ENCODE peak calls at places on chromosomes 16 and 17, in eight cellular contexts. One of them, this sample, is unnamed.

GRCh38 chr16:78005881-78006280 is 16.5 kb upstream of the CLEC3A start:
- DNase-seq in GM12865: peak
- DNase-seq in activated CD8-positive, alpha-beta T cell treated with anti-CD3 and anti-CD28 coated beads for 36 hours: peak
- DNase-seq in mesothelial cell of epicardium: no peak
- DNase-seq in dorsolateral prefrontal cortex: no peak
- DNase-seq in HCT116: peak
- DNase-seq in GM10248: peak
- DNase-seq in brain microvascular endothelial cell: no peak
- DNase-seq in this sample: peak

GRCh38 chr17:48843172-48843900 is 12.5 kb downstream of the CALCOCO2 start:
- DNase-seq in GM10248: no peak
- DNase-seq in dorsolateral prefrontal cortex: no peak
- DNase-seq in activated CD8-positive, alpha-beta T cell treated with anti-CD3 and anti-CD28 coated beads for 36 hours: no peak
- DNase-seq in HCT116: no peak
- DNase-seq in mesothelial cell of epicardium: no peak
- DNase-seq in GM12865: no peak
- DNase-seq in brain microvascular endothelial cell: peak
- DNase-seq in this sample: peak

GRCh38 chr17:59711936-59712335 is 4.5 kb downstream of the VMP1 start:
- DNase-seq in mesothelial cell of epicardium: no peak
- DNase-seq in activated CD8-positive, alpha-beta T cell treated with anti-CD3 and anti-CD28 coated beads for 36 hours: no peak
- DNase-seq in HCT116: no peak
- DNase-seq in dorsolateral prefrontal cortex: no peak
- DNase-seq in GM10248: no peak
- DNase-seq in GM12865: no peak
- DNase-seq in brain microvascular endothelial cell: no peak
- DNase-seq in this sample: no peak

GRCh38 chr17:75814900-75815373 is 29.3 kb downstream of the UNC13D start:
- DNase-seq in GM10248: no peak
- DNase-seq in HCT116: no peak
- DNase-seq in GM12865: no peak
- DNase-seq in dorsolateral prefrontal cortex: no peak
- DNase-seq in mesothelial cell of epicardium: no peak
- DNase-seq in activated CD8-positive, alpha-beta T cell treated with anti-CD3 and anti-CD28 coated beads for 36 hours: no peak
- DNase-seq in brain microvascular endothelial cell: peak
- DNase-seq in this sample: peak

GRCh38 chr16:1062895-1063294 is 9.7 kb upstream of the SSTR5 start:
- DNase-seq in dorsolateral prefrontal cortex: no peak
- DNase-seq in GM12865: no peak
- DNase-seq in brain microvascular endothelial cell: no peak
- DNase-seq in HCT116: no peak
- DNase-seq in activated CD8-positive, alpha-beta T cell treated with anti-CD3 and anti-CD28 coated beads for 36 hours: no peak
- DNase-seq in mesothelial cell of epicardium: no peak
- DNase-seq in GM10248: no peak
- DNase-seq in this sample: no peak

GRCh38 chr16:85583491-85584181 is 29.5 kb upstream of the GSE1 start:
- DNase-seq in brain microvascular endothelial cell: peak
- DNase-seq in GM10248: no peak
- DNase-seq in activated CD8-positive, alpha-beta T cell treated with anti-CD3 and anti-CD28 coated beads for 36 hours: peak
- DNase-seq in GM12865: no peak
- DNase-seq in mesothelial cell of epicardium: no peak
- DNase-seq in HCT116: no peak
- DNase-seq in dorsolateral prefrontal cortex: no peak
- DNase-seq in this sample: no peak

GRCh38 chr16:84109598-84110325 is 7.0 kb downstream of the MBTPS1 start:
- DNase-seq in brain microvascular endothelial cell: no peak
- DNase-seq in GM10248: no peak
- DNase-seq in dorsolateral prefrontal cortex: no peak
- DNase-seq in HCT116: no peak
- DNase-seq in activated CD8-positive, alpha-beta T cell treated with anti-CD3 and anti-CD28 coated beads for 36 hours: no peak
- DNase-seq in GM12865: no peak
- DNase-seq in mesothelial cell of epicardium: no peak
- DNase-seq in this sample: no peak

GRCh38 chr17:77400445-77400870 is 259.7 kb downstream of the SEC14L1 start:
- DNase-seq in GM12865: peak
- DNase-seq in GM10248: peak
- DNase-seq in activated CD8-positive, alpha-beta T cell treated with anti-CD3 and anti-CD28 coated beads for 36 hours: peak
- DNase-seq in HCT116: no peak
- DNase-seq in mesothelial cell of epicardium: no peak
- DNase-seq in brain microvascular endothelial cell: peak
- DNase-seq in dorsolateral prefrontal cortex: no peak
- DNase-seq in this sample: no peak

GRCh38 chr16:64412578-64413280 is 709.1 kb downstream of the CDH11 start:
- DNase-seq in activated CD8-positive, alpha-beta T cell treated with anti-CD3 and anti-CD28 coated beads for 36 hours: no peak
- DNase-seq in GM12865: no peak
- DNase-seq in HCT116: no peak
- DNase-seq in GM10248: no peak
- DNase-seq in dorsolateral prefrontal cortex: no peak
- DNase-seq in mesothelial cell of epicardium: no peak
- DNase-seq in brain microvascular endothelial cell: peak
- DNase-seq in this sample: peak

GRCh38 chr16:11800385-11800718 is 3.3 kb upstream of the ZC3H7A start:
- DNase-seq in activated CD8-positive, alpha-beta T cell treated with anti-CD3 and anti-CD28 coated beads for 36 hours: no peak
- DNase-seq in brain microvascular endothelial cell: no peak
- DNase-seq in GM12865: no peak
- DNase-seq in mesothelial cell of epicardium: no peak
- DNase-seq in HCT116: no peak
- DNase-seq in GM10248: no peak
- DNase-seq in dorsolateral prefrontal cortex: no peak
- DNase-seq in this sample: no peak

GRCh38 chr16:25108054-25108453 is 3.5 kb upstream of the LCMT1 start:
- DNase-seq in brain microvascular endothelial cell: no peak
- DNase-seq in activated CD8-positive, alpha-beta T cell treated with anti-CD3 and anti-CD28 coated beads for 36 hours: peak
- DNase-seq in GM10248: peak
- DNase-seq in dorsolateral prefrontal cortex: no peak
- DNase-seq in HCT116: no peak
- DNase-seq in mesothelial cell of epicardium: no peak
- DNase-seq in GM12865: peak
- DNase-seq in this sample: peak

GRCh38 chr16:72261127-72261526 is 89.2 kb upstream of the PMFBP1 start:
- DNase-seq in mesothelial cell of epicardium: no peak
- DNase-seq in brain microvascular endothelial cell: no peak
- DNase-seq in HCT116: no peak
- DNase-seq in dorsolateral prefrontal cortex: no peak
- DNase-seq in GM10248: no peak
- DNase-seq in activated CD8-positive, alpha-beta T cell treated with anti-CD3 and anti-CD28 coated beads for 36 hours: no peak
- DNase-seq in GM12865: no peak
- DNase-seq in this sample: no peak

GRCh38 chr16:4319454-4319853 is 3.6 kb downstream of the GLIS2 start:
- DNase-seq in activated CD8-positive, alpha-beta T cell treated with anti-CD3 and anti-CD28 coated beads for 36 hours: peak
- DNase-seq in GM10248: peak
- DNase-seq in GM12865: peak
- DNase-seq in HCT116: no peak
- DNase-seq in mesothelial cell of epicardium: no peak
- DNase-seq in dorsolateral prefrontal cortex: no peak
- DNase-seq in brain microvascular endothelial cell: no peak
- DNase-seq in this sample: no peak

GRCh38 chr17:61805399-61805798 is 57.9 kb downstream of the BRIP1 start:
- DNase-seq in dorsolateral prefrontal cortex: no peak
- DNase-seq in GM10248: no peak
- DNase-seq in activated CD8-positive, alpha-beta T cell treated with anti-CD3 and anti-CD28 coated beads for 36 hours: no peak
- DNase-seq in mesothelial cell of epicardium: no peak
- DNase-seq in GM12865: no peak
- DNase-seq in HCT116: peak
- DNase-seq in brain microvascular endothelial cell: peak
- DNase-seq in this sample: peak

GRCh38 chr16:27879601-27880247 is 183.8 kb downstream of the GSG1L start:
- DNase-seq in mesothelial cell of epicardium: no peak
- DNase-seq in brain microvascular endothelial cell: no peak
- DNase-seq in GM12865: no peak
- DNase-seq in GM10248: no peak
- DNase-seq in HCT116: no peak
- DNase-seq in dorsolateral prefrontal cortex: no peak
- DNase-seq in activated CD8-positive, alpha-beta T cell treated with anti-CD3 and anti-CD28 coated beads for 36 hours: no peak
- DNase-seq in this sample: no peak

GRCh38 chr16:22751104-22751667 is 62.8 kb upstream of the HS3ST2 start:
- DNase-seq in GM10248: no peak
- DNase-seq in activated CD8-positive, alpha-beta T cell treated with anti-CD3 and anti-CD28 coated beads for 36 hours: no peak
- DNase-seq in mesothelial cell of epicardium: no peak
- DNase-seq in brain microvascular endothelial cell: no peak
- DNase-seq in GM12865: no peak
- DNase-seq in dorsolateral prefrontal cortex: no peak
- DNase-seq in HCT116: no peak
- DNase-seq in this sample: no peak
- TF ChIP-seq CTCF in GM10248: no peak
- TF ChIP-seq CTCF in activated CD8-positive, alpha-beta T cell treated with anti-CD3 and anti-CD28 coated beads for 36 hours: no peak
- TF ChIP-seq CTCF in mesothelial cell of epicardium: no peak
- TF ChIP-seq CTCF in brain microvascular endothelial cell: no peak
- TF ChIP-seq CTCF in GM12865: no peak
- TF ChIP-seq CTCF in dorsolateral prefrontal cortex: no peak
- TF ChIP-seq CTCF in HCT116: no peak
- TF ChIP-seq CTCF in this sample: no peak

GRCh38 chr17:35433075-35433894 is 985 bp upstream of the SLFN12 start:
- DNase-seq in dorsolateral prefrontal cortex: no peak
- DNase-seq in GM12865: peak
- DNase-seq in brain microvascular endothelial cell: peak
- DNase-seq in HCT116: peak
- DNase-seq in activated CD8-positive, alpha-beta T cell treated with anti-CD3 and anti-CD28 coated beads for 36 hours: peak
- DNase-seq in mesothelial cell of epicardium: peak
- DNase-seq in GM10248: peak
- DNase-seq in this sample: peak
- TF ChIP-seq CTCF in dorsolateral prefrontal cortex: no peak
- TF ChIP-seq CTCF in GM12865: no peak
- TF ChIP-seq CTCF in brain microvascular endothelial cell: peak
- TF ChIP-seq CTCF in HCT116: no peak
- TF ChIP-seq CTCF in activated CD8-positive, alpha-beta T cell treated with anti-CD3 and anti-CD28 coated beads for 36 hours: no peak
- TF ChIP-seq CTCF in mesothelial cell of epicardium: no peak
- TF ChIP-seq CTCF in GM10248: no peak
- TF ChIP-seq CTCF in this sample: no peak

DNA sequence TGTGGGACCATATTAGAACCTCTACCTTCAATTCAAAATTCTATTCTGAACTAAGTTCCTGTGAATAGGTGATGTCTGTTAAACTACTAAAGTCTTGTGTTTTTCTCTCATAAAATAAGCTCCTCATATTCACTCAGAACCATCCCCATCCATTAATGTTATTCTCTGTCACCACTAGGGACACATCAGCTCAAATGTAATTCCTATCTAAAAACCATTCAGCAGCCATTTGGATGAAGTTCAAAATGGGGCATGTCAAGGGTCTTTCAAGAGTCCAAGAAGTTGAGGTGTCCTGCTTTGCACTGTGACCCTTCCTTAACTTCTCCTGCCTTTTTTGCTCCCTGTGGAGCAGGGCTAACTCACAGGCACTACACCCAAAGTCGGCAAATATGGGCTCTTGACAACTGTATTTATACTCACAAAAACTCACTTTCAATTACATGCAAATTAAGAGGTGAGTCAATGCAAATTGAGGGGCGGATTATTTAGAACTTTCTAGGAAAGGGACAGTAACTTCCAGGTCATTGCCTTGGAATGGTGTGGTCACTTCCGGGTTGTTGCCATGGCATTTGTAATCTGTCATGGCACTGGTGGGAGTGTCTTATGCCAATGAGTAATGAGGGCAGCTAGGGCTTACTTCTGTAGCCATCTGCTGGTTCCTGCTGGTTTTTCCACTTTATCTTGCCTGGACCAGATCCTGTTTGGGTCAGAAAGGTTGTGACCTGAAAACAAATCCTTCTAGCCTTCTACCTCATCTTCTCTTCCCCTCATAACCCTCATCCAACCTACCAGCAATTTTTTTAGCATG is 128.2 kb upstream of the COX10 start:
- DNase-seq in activated CD8-positive, alpha-beta T cell treated with anti-CD3 and anti-CD28 coated beads for 36 hours: no peak
- DNase-seq in GM12865: no peak
- DNase-seq in mesothelial cell of epicardium: no peak
- DNase-seq in brain microvascular endothelial cell: peak
- DNase-seq in GM10248: no peak
- DNase-seq in HCT116: peak
- DNase-seq in dorsolateral prefrontal cortex: no peak
- DNase-seq in this sample: peak
- TF ChIP-seq CTCF in activated CD8-positive, alpha-beta T cell treated with anti-CD3 and anti-CD28 coated beads for 36 hours: no peak
- TF ChIP-seq CTCF in GM12865: no peak
- TF ChIP-seq CTCF in mesothelial cell of epicardium: no peak
- TF ChIP-seq CTCF in brain microvascular endothelial cell: no peak
- TF ChIP-seq CTCF in GM10248: no peak
- TF ChIP-seq CTCF in HCT116: no peak
- TF ChIP-seq CTCF in dorsolateral prefrontal cortex: no peak
- TF ChIP-seq CTCF in this sample: no peak

GRCh38 chr16:3127745-3128144 is 7.1 kb upstream of the ZNF213 start:
- DNase-seq in GM12865: no peak
- DNase-seq in GM10248: no peak
- DNase-seq in brain microvascular endothelial cell: no peak
- DNase-seq in mesothelial cell of epicardium: no peak
- DNase-seq in HCT116: no peak
- DNase-seq in dorsolateral prefrontal cortex: no peak
- DNase-seq in activated CD8-positive, alpha-beta T cell treated with anti-CD3 and anti-CD28 coated beads for 36 hours: no peak
- DNase-seq in this sample: no peak

GRCh38 chr16:3121843-3122467 is 9.6 kb downstream of the ZNF205 start:
- DNase-seq in mesothelial cell of epicardium: no peak
- DNase-seq in activated CD8-positive, alpha-beta T cell treated with anti-CD3 and anti-CD28 coated beads for 36 hours: no peak
- DNase-seq in brain microvascular endothelial cell: no peak
- DNase-seq in GM10248: no peak
- DNase-seq in HCT116: no peak
- DNase-seq in GM12865: no peak
- DNase-seq in dorsolateral prefrontal cortex: no peak
- DNase-seq in this sample: no peak

GRCh38 chr16:3120435-3120834 is 8.0 kb downstream of the ZNF205 start:
- DNase-seq in dorsolateral prefrontal cortex: no peak
- DNase-seq in GM12865: no peak
- DNase-seq in activated CD8-positive, alpha-beta T cell treated with anti-CD3 and anti-CD28 coated beads for 36 hours: no peak
- DNase-seq in brain microvascular endothelial cell: no peak
- DNase-seq in HCT116: no peak
- DNase-seq in mesothelial cell of epicardium: no peak
- DNase-seq in GM10248: no peak
- DNase-seq in this sample: no peak

GRCh38 chr16:3122926-3123570 is 10.7 kb downstream of the ZNF205 start:
- DNase-seq in mesothelial cell of epicardium: no peak
- DNase-seq in dorsolateral prefrontal cortex: no peak
- DNase-seq in activated CD8-positive, alpha-beta T cell treated with anti-CD3 and anti-CD28 coated beads for 36 hours: no peak
- DNase-seq in brain microvascular endothelial cell: no peak
- DNase-seq in HCT116: no peak
- DNase-seq in GM10248: no peak
- DNase-seq in GM12865: no peak
- DNase-seq in this sample: no peak

DNA sequence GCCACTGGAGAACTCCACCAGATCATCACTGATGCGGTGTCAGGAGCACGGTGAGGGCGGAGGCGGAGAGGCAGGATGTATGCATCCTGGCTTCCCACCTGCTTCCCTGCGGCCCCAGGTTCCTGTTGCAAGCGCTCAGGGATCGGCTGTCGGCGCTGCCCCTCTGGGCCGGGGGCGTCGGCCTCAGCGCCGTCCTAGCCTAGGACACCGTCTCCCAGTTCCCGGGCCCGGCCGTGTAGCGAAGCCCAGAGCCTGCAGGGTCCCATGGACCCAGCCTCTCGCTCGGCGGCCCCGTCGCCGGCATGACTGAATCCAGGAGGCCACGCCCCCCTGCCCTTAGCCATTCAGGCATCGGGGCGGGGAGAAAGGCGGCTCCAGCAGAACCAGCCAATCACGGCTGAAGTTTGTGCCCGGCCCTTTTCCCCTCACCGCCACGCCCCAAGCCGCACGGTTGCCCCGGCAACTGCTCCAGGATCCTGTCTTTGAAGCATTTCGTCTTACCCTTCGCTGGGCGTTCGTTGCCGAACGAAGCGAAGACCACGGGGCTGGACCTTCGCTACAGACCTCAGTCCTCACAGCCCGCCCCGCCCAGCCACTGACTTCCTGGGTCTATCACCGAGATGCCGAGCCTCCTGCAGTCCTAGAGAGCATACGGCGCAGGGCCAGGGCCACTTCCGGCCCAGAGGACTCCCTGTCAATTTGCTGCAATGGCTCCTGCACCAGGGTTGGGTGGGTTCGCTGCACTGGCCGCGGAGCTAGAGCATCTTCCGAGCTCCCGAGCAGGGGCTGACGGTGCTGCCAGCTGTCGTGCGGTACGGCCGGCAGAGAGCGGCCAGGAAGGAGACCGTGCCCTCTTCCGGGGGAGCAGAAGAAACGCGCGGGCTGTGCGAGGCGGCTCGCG is 10.6 kb upstream of the ZNF213 start:
- DNase-seq in mesothelial cell of epicardium: peak
- DNase-seq in dorsolateral prefrontal cortex: peak
- DNase-seq in HCT116: peak
- DNase-seq in GM10248: peak
- DNase-seq in activated CD8-positive, alpha-beta T cell treated with anti-CD3 and anti-CD28 coated beads for 36 hours: peak
- DNase-seq in brain microvascular endothelial cell: peak
- DNase-seq in GM12865: peak
- DNase-seq in this sample: peak
- TF ChIP-seq CTCF in mesothelial cell of epicardium: no peak
- TF ChIP-seq CTCF in dorsolateral prefrontal cortex: no peak
- TF ChIP-seq CTCF in HCT116: no peak
- TF ChIP-seq CTCF in GM10248: peak
- TF ChIP-seq CTCF in activated CD8-positive, alpha-beta T cell treated with anti-CD3 and anti-CD28 coated beads for 36 hours: peak
- TF ChIP-seq CTCF in brain microvascular endothelial cell: peak
- TF ChIP-seq CTCF in GM12865: no peak
- TF ChIP-seq CTCF in this sample: peak

This sample was measured in MCF 10A.